ENCODE peak calls at places on chromosomes 7 and 10, in seven cellular contexts. One of them, this sample, is unnamed.

GRCh38 chr10:21634599-21635365 is 100.8 kb downstream of the MLLT10 start:
- DNase-seq in T1000: no peak
- DNase-seq in left ventricle myocardium inferior: no peak
- DNase-seq in NAMALWA: no peak
- DNase-seq in hippocampal formation: no peak
- DNase-seq in fibroblast of lung: no peak
- DNase-seq in effector CD4-positive, alpha-beta T cell: no peak
- DNase-seq in this sample: no peak

GRCh38 chr7:143887078-143887477 is 14.9 kb downstream of the TCAF1 start:
- DNase-seq in T1000: no peak
- DNase-seq in left ventricle myocardium inferior: no peak
- DNase-seq in NAMALWA: no peak
- DNase-seq in hippocampal formation: no peak
- DNase-seq in fibroblast of lung: no peak
- DNase-seq in effector CD4-positive, alpha-beta T cell: no peak
- DNase-seq in this sample: no peak

GRCh38 chr10:129389194-129389593 is 77.8 kb upstream of the MGMT start:
- DNase-seq in T1000: no peak
- DNase-seq in left ventricle myocardium inferior: no peak
- DNase-seq in NAMALWA: no peak
- DNase-seq in hippocampal formation: no peak
- DNase-seq in fibroblast of lung: no peak
- DNase-seq in effector CD4-positive, alpha-beta T cell: no peak
- DNase-seq in this sample: no peak

GRCh38 chr10:129621694-129622093 is 154.7 kb downstream of the MGMT start:
- DNase-seq in T1000: no peak
- DNase-seq in left ventricle myocardium inferior: no peak
- DNase-seq in NAMALWA: no peak
- DNase-seq in hippocampal formation: no peak
- DNase-seq in fibroblast of lung: peak
- DNase-seq in effector CD4-positive, alpha-beta T cell: no peak
- DNase-seq in this sample: no peak

GRCh38 chr10:119620771-119621384 is 24.1 kb upstream of the TIAL1 start:
- DNase-seq in T1000: no peak
- DNase-seq in left ventricle myocardium inferior: no peak
- DNase-seq in NAMALWA: no peak
- DNase-seq in hippocampal formation: no peak
- DNase-seq in fibroblast of lung: no peak
- DNase-seq in effector CD4-positive, alpha-beta T cell: no peak
- DNase-seq in this sample: no peak

GRCh38 chr7:84675633-84676034 is 481.0 kb upstream of the SEMA3A start:
- DNase-seq in T1000: peak
- DNase-seq in left ventricle myocardium inferior: no peak
- DNase-seq in NAMALWA: no peak
- DNase-seq in hippocampal formation: no peak
- DNase-seq in fibroblast of lung: peak
- DNase-seq in effector CD4-positive, alpha-beta T cell: no peak
- DNase-seq in this sample: no peak

GRCh38 chr7:17058568-17058967 is 176.8 kb upstream of the AGR3 start:
- DNase-seq in T1000: no peak
- DNase-seq in left ventricle myocardium inferior: no peak
- DNase-seq in NAMALWA: no peak
- DNase-seq in hippocampal formation: no peak
- DNase-seq in fibroblast of lung: peak
- DNase-seq in effector CD4-positive, alpha-beta T cell: no peak
- DNase-seq in this sample: no peak

GRCh38 chr7:121547341-121548092 is 151.4 kb upstream of the FAM3C start:
- DNase-seq in T1000: no peak
- DNase-seq in left ventricle myocardium inferior: no peak
- DNase-seq in NAMALWA: peak
- DNase-seq in hippocampal formation: no peak
- DNase-seq in fibroblast of lung: peak
- DNase-seq in effector CD4-positive, alpha-beta T cell: no peak
- DNase-seq in this sample: no peak

GRCh38 chr10:3825244-3825643 is 40.2 kb upstream of the KLF6 start:
- DNase-seq in T1000: peak
- DNase-seq in left ventricle myocardium inferior: no peak
- DNase-seq in NAMALWA: no peak
- DNase-seq in hippocampal formation: no peak
- DNase-seq in fibroblast of lung: peak
- DNase-seq in effector CD4-positive, alpha-beta T cell: no peak
- DNase-seq in this sample: no peak

GRCh38 chr7:139541600-139542307 is 18.3 kb downstream of the CLEC2L start:
- DNase-seq in T1000: no peak
- DNase-seq in left ventricle myocardium inferior: no peak
- DNase-seq in NAMALWA: no peak
- DNase-seq in hippocampal formation: no peak
- DNase-seq in fibroblast of lung: no peak
- DNase-seq in effector CD4-positive, alpha-beta T cell: no peak
- DNase-seq in this sample: no peak

GRCh38 chr10:91756286-91756685 is 41.9 kb upstream of the TNKS2 start:
- DNase-seq in T1000: no peak
- DNase-seq in left ventricle myocardium inferior: no peak
- DNase-seq in NAMALWA: no peak
- DNase-seq in hippocampal formation: no peak
- DNase-seq in fibroblast of lung: peak
- DNase-seq in effector CD4-positive, alpha-beta T cell: no peak
- DNase-seq in this sample: no peak

GRCh38 chr10:72321248-72322029 is 33.3 kb downstream of the DNAJB12 start:
- DNase-seq in T1000: no peak
- DNase-seq in left ventricle myocardium inferior: no peak
- DNase-seq in NAMALWA: peak
- DNase-seq in hippocampal formation: no peak
- DNase-seq in fibroblast of lung: no peak
- DNase-seq in effector CD4-positive, alpha-beta T cell: no peak
- DNase-seq in this sample: no peak

This sample was measured in effector memory CD4-positive, alpha-beta T cell.